ENCODE peak calls at places on chromosomes 1 and 21, in ten cellular contexts. One of them, this sample, is unnamed.

GRCh38 chr1:212782422-212783154 is 9.0 kb downstream of the NSL1 start:
- DNase-seq in RWPE1: peak; percentile 8
- DNase-seq in astrocyte of the spinal cord: peak; percentile 62
- DNase-seq in PC-3: peak; percentile 57
- DNase-seq in fibroblast of the aortic adventitia: peak; percentile 57
- DNase-seq in GM10248: no peak
- DNase-seq in nephron progenitor cell: no peak
- DNase-seq in GM20000: peak; percentile 29
- DNase-seq in WTC11: no peak
- DNase-seq in cardiac fibroblast: peak; percentile 54
- DNase-seq in this sample: peak; percentile 61

GRCh38 chr1:78892251-78892650 is 114.3 kb downstream of the ADGRL4 start:
- DNase-seq in PC-3: no peak
- DNase-seq in WTC11: no peak
- DNase-seq in cardiac fibroblast: no peak
- DNase-seq in GM20000: no peak
- DNase-seq in RWPE1: no peak
- DNase-seq in nephron progenitor cell: no peak
- DNase-seq in astrocyte of the spinal cord: peak; percentile 14
- DNase-seq in fibroblast of the aortic adventitia: peak; percentile 33
- DNase-seq in GM10248: no peak
- DNase-seq in this sample: peak; percentile 57

GRCh38 chr1:94418664-94419655 is 771 bp downstream of the ABCD3 start:
- DNase-seq in cardiac fibroblast: peak; percentile 47
- DNase-seq in PC-3: peak; percentile 58
- DNase-seq in WTC11: peak; percentile 17
- DNase-seq in fibroblast of the aortic adventitia: peak; percentile 38
- DNase-seq in RWPE1: peak; percentile 22
- DNase-seq in nephron progenitor cell: no peak
- DNase-seq in astrocyte of the spinal cord: peak; percentile 42
- DNase-seq in GM20000: no peak
- DNase-seq in GM10248: peak; percentile 21
- DNase-seq in this sample: peak; percentile 62

GRCh38 chr1:1179339-1179982 is 5.8 kb downstream of the TTLL10 start:
- DNase-seq in fibroblast of the aortic adventitia: no peak
- DNase-seq in RWPE1: no peak
- DNase-seq in WTC11: peak; percentile 11
- DNase-seq in GM20000: no peak
- DNase-seq in PC-3: no peak
- DNase-seq in astrocyte of the spinal cord: no peak
- DNase-seq in GM10248: no peak
- DNase-seq in cardiac fibroblast: no peak
- DNase-seq in nephron progenitor cell: peak; percentile 68
- DNase-seq in this sample: no peak

GRCh38 chr1:88140325-88140724 is 543.7 kb upstream of the PKN2 start:
- DNase-seq in GM20000: no peak
- DNase-seq in nephron progenitor cell: no peak
- DNase-seq in GM10248: no peak
- DNase-seq in fibroblast of the aortic adventitia: no peak
- DNase-seq in cardiac fibroblast: no peak
- DNase-seq in RWPE1: no peak
- DNase-seq in astrocyte of the spinal cord: no peak
- DNase-seq in PC-3: no peak
- DNase-seq in WTC11: no peak
- DNase-seq in this sample: no peak

GRCh38 chr1:236522937-236523703 is 662 bp upstream of the LGALS8 start:
- DNase-seq in WTC11: peak; percentile 40
- DNase-seq in GM20000: no peak
- DNase-seq in nephron progenitor cell: no peak
- DNase-seq in GM10248: no peak
- DNase-seq in PC-3: peak; percentile 18
- DNase-seq in cardiac fibroblast: no peak
- DNase-seq in astrocyte of the spinal cord: no peak
- DNase-seq in fibroblast of the aortic adventitia: no peak
- DNase-seq in RWPE1: peak; percentile 23
- DNase-seq in this sample: peak; percentile 21

GRCh38 chr1:102970496-102971078 is 137.7 kb downstream of the COL11A1 start:
- DNase-seq in cardiac fibroblast: peak; percentile 84
- DNase-seq in PC-3: peak; percentile 80
- DNase-seq in WTC11: peak; percentile 21
- DNase-seq in RWPE1: peak; percentile 41
- DNase-seq in fibroblast of the aortic adventitia: peak; percentile 82
- DNase-seq in GM10248: peak; percentile 44
- DNase-seq in astrocyte of the spinal cord: peak; percentile 64
- DNase-seq in nephron progenitor cell: peak; percentile 40
- DNase-seq in GM20000: peak; percentile 26
- DNase-seq in this sample: peak; percentile 79

GRCh38 chr1:232998138-232998537 is 47.7 kb downstream of the NTPCR start:
- DNase-seq in GM10248: no peak
- DNase-seq in astrocyte of the spinal cord: no peak
- DNase-seq in RWPE1: no peak
- DNase-seq in PC-3: no peak
- DNase-seq in GM20000: no peak
- DNase-seq in cardiac fibroblast: no peak
- DNase-seq in WTC11: no peak
- DNase-seq in nephron progenitor cell: no peak
- DNase-seq in fibroblast of the aortic adventitia: no peak
- DNase-seq in this sample: no peak

GRCh38 chr1:116493484-116494350 is 77.1 kb downstream of the CD58 start:
- DNase-seq in GM20000: no peak
- DNase-seq in nephron progenitor cell: no peak
- DNase-seq in fibroblast of the aortic adventitia: no peak
- DNase-seq in PC-3: no peak
- DNase-seq in astrocyte of the spinal cord: no peak
- DNase-seq in cardiac fibroblast: no peak
- DNase-seq in GM10248: no peak
- DNase-seq in RWPE1: no peak
- DNase-seq in WTC11: no peak
- DNase-seq in this sample: no peak

GRCh38 chr1:116495534-116495933 is 75.3 kb downstream of the CD58 start:
- DNase-seq in WTC11: no peak
- DNase-seq in astrocyte of the spinal cord: no peak
- DNase-seq in cardiac fibroblast: peak; percentile 44
- DNase-seq in PC-3: no peak
- DNase-seq in GM10248: no peak
- DNase-seq in fibroblast of the aortic adventitia: peak; percentile 56
- DNase-seq in RWPE1: no peak
- DNase-seq in nephron progenitor cell: no peak
- DNase-seq in GM20000: no peak
- DNase-seq in this sample: peak; percentile 20

GRCh38 chr1:116496380-116496779 is 74.4 kb downstream of the CD58 start:
- DNase-seq in astrocyte of the spinal cord: no peak
- DNase-seq in cardiac fibroblast: peak; percentile 78
- DNase-seq in PC-3: peak; percentile 24
- DNase-seq in WTC11: no peak
- DNase-seq in RWPE1: no peak
- DNase-seq in GM10248: no peak
- DNase-seq in nephron progenitor cell: no peak
- DNase-seq in fibroblast of the aortic adventitia: peak; percentile 72
- DNase-seq in GM20000: no peak
- DNase-seq in this sample: peak; percentile 80

GRCh38 chr1:116494351-116494692 is 76.5 kb downstream of the CD58 start:
- DNase-seq in astrocyte of the spinal cord: no peak
- DNase-seq in WTC11: no peak
- DNase-seq in fibroblast of the aortic adventitia: peak; percentile 23
- DNase-seq in RWPE1: no peak
- DNase-seq in cardiac fibroblast: no peak
- DNase-seq in nephron progenitor cell: no peak
- DNase-seq in PC-3: no peak
- DNase-seq in GM10248: no peak
- DNase-seq in GM20000: no peak
- DNase-seq in this sample: no peak

DNA sequence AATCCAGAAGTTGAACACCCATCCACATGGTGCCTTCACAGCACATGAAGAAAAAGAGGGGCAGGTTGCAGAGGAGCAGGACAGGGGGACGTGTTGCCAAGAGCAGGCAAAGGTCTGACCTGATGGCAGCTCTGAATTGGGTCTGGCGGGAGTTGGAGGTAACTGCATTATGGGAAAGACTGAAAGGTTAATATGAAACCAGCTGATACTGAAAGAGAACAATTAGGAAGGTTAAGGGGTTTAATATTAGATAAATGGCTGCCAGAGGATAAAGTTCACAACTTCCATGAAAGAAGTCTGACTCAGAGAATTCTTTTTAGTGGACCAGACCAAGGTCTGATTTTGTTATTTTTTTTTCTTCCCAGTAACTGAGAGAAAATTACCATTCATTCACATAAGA is 76.1 kb downstream of the CD58 start:
- DNase-seq in GM20000: no peak
- DNase-seq in RWPE1: no peak
- DNase-seq in nephron progenitor cell: no peak
- DNase-seq in WTC11: no peak
- DNase-seq in PC-3: no peak
- DNase-seq in fibroblast of the aortic adventitia: peak; percentile 51
- DNase-seq in cardiac fibroblast: no peak
- DNase-seq in astrocyte of the spinal cord: no peak
- DNase-seq in GM10248: no peak
- DNase-seq in this sample: peak; percentile 49
- TF ChIP-seq CTCF in GM20000: no peak
- TF ChIP-seq CTCF in RWPE1: no peak
- TF ChIP-seq CTCF in nephron progenitor cell: no peak
- TF ChIP-seq CTCF in WTC11: no peak
- TF ChIP-seq CTCF in PC-3: no peak
- TF ChIP-seq CTCF in fibroblast of the aortic adventitia: no peak
- TF ChIP-seq CTCF in cardiac fibroblast: no peak
- TF ChIP-seq CTCF in astrocyte of the spinal cord: no peak
- TF ChIP-seq CTCF in GM10248: no peak
- TF ChIP-seq CTCF in this sample: no peak

DNA sequence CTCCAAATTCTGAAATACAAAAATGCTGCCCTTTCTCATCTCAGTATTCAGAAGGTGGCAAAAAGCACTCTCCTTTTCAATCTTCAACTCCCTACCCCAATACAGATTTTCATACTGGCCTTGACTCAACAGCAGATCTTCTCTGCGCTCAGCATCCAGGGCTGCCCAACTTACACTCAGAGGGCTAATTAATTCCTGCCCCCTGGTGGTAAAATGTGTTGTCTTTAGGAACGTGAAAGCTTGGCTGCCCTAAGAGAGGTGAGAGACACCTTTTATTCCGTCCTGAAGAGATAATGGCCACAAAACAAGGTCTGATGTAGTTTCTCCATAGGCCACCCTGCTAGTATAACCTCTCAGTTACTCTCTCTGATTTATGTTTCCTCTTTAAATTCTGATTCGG is 25.0 kb downstream of the KRTAP24-1 start:
- DNase-seq in fibroblast of the aortic adventitia: peak; percentile 2
- DNase-seq in PC-3: peak; percentile 79
- DNase-seq in nephron progenitor cell: peak; percentile 6
- DNase-seq in GM10248: no peak
- DNase-seq in cardiac fibroblast: peak; percentile 76
- DNase-seq in astrocyte of the spinal cord: peak; percentile 1
- DNase-seq in RWPE1: peak; percentile 40
- DNase-seq in WTC11: peak; percentile 27
- DNase-seq in GM20000: no peak
- DNase-seq in this sample: no peak
- TF ChIP-seq CTCF in fibroblast of the aortic adventitia: no peak
- TF ChIP-seq CTCF in PC-3: peak; percentile 73
- TF ChIP-seq CTCF in nephron progenitor cell: peak; percentile 28
- TF ChIP-seq CTCF in GM10248: no peak
- TF ChIP-seq CTCF in cardiac fibroblast: peak; percentile 44
- TF ChIP-seq CTCF in astrocyte of the spinal cord: no peak
- TF ChIP-seq CTCF in RWPE1: no peak
- TF ChIP-seq CTCF in WTC11: peak; percentile 61
- TF ChIP-seq CTCF in GM20000: no peak
- TF ChIP-seq CTCF in this sample: peak; percentile 19

GRCh38 chr1:21246905-21247642 is 43.2 kb downstream of the ECE1 start:
- DNase-seq in WTC11: no peak
- DNase-seq in RWPE1: no peak
- DNase-seq in astrocyte of the spinal cord: no peak
- DNase-seq in nephron progenitor cell: no peak
- DNase-seq in cardiac fibroblast: no peak
- DNase-seq in PC-3: peak; percentile 58
- DNase-seq in fibroblast of the aortic adventitia: no peak
- DNase-seq in GM20000: no peak
- DNase-seq in GM10248: no peak
- DNase-seq in this sample: no peak

GRCh38 chr1:21242846-21243245 is 47.4 kb downstream of the ECE1 start:
- DNase-seq in astrocyte of the spinal cord: no peak
- DNase-seq in RWPE1: no peak
- DNase-seq in nephron progenitor cell: no peak
- DNase-seq in GM10248: no peak
- DNase-seq in PC-3: peak; percentile 70
- DNase-seq in cardiac fibroblast: no peak
- DNase-seq in WTC11: no peak
- DNase-seq in GM20000: no peak
- DNase-seq in fibroblast of the aortic adventitia: no peak
- DNase-seq in this sample: no peak

GRCh38 chr1:21244154-21244553 is 46.1 kb downstream of the ECE1 start:
- DNase-seq in RWPE1: no peak
- DNase-seq in GM20000: no peak
- DNase-seq in GM10248: no peak
- DNase-seq in nephron progenitor cell: no peak
- DNase-seq in WTC11: no peak
- DNase-seq in cardiac fibroblast: no peak
- DNase-seq in fibroblast of the aortic adventitia: no peak
- DNase-seq in PC-3: peak; percentile 90
- DNase-seq in astrocyte of the spinal cord: no peak
- DNase-seq in this sample: no peak

GRCh38 chr1:21245688-21246229 is 44.5 kb downstream of the ECE1 start:
- DNase-seq in WTC11: no peak
- DNase-seq in nephron progenitor cell: no peak
- DNase-seq in RWPE1: no peak
- DNase-seq in cardiac fibroblast: no peak
- DNase-seq in GM20000: no peak
- DNase-seq in fibroblast of the aortic adventitia: no peak
- DNase-seq in PC-3: no peak
- DNase-seq in astrocyte of the spinal cord: no peak
- DNase-seq in GM10248: no peak
- DNase-seq in this sample: no peak

DNA sequence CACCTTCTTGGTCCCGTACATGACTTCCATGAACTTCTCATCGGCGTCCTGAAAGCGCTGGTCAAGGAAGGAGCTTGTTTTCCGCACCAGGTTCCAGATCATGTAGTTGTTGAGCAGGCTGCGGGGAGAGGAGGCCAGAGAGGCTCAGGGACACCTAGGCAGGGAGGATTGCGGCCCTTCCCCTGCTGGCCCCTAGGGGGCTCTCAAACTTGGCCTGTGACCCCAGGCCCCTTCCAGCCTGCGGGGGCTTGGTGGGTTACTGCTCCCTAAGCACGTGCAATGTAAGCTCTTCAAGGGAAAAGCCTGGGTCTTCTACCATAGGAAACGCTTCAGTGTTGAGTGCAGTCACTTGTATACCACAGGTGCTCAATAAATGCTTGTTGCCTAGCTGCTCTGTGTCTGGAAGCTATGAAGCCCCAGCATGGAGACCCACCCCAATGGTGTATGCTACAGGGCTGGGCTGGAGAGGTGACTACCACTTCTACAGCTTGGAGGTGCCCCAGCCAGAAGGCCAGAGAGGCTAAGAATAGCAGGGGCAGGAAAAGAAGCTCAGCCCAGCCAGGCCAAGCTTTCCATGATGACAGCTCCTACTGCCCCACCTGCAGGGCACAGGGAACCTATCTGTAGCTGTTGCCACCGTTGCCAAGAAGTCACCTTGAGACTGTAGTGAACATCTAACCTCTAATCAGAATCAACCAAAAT is 45.1 kb downstream of the ECE1 start:
- DNase-seq in WTC11: peak; percentile 67
- DNase-seq in astrocyte of the spinal cord: no peak
- DNase-seq in GM10248: no peak
- DNase-seq in GM20000: no peak
- DNase-seq in cardiac fibroblast: no peak
- DNase-seq in fibroblast of the aortic adventitia: no peak
- DNase-seq in nephron progenitor cell: no peak
- DNase-seq in RWPE1: no peak
- DNase-seq in PC-3: no peak
- DNase-seq in this sample: no peak
- TF ChIP-seq CTCF in WTC11: peak; percentile 66
- TF ChIP-seq CTCF in astrocyte of the spinal cord: peak; percentile 52
- TF ChIP-seq CTCF in GM10248: peak; percentile 3
- TF ChIP-seq CTCF in GM20000: no peak
- TF ChIP-seq CTCF in cardiac fibroblast: peak; percentile 60
- TF ChIP-seq CTCF in fibroblast of the aortic adventitia: peak; percentile 50
- TF ChIP-seq CTCF in nephron progenitor cell: peak; percentile 31
- TF ChIP-seq CTCF in RWPE1: no peak
- TF ChIP-seq CTCF in PC-3: peak; percentile 62
- TF ChIP-seq CTCF in this sample: peak; percentile 54

GRCh38 chr1:112674986-112675727 is 698 bp downstream of the MOV10 start:
- DNase-seq in fibroblast of the aortic adventitia: no peak
- DNase-seq in nephron progenitor cell: peak; percentile 84
- DNase-seq in PC-3: peak; percentile 29
- DNase-seq in GM20000: peak; percentile 79
- DNase-seq in RWPE1: peak; percentile 30
- DNase-seq in cardiac fibroblast: no peak
- DNase-seq in GM10248: peak; percentile 64
- DNase-seq in WTC11: peak; percentile 69
- DNase-seq in astrocyte of the spinal cord: peak; percentile 18
- DNase-seq in this sample: peak; percentile 71
- TF ChIP-seq CTCF in fibroblast of the aortic adventitia: no peak
- TF ChIP-seq CTCF in nephron progenitor cell: no peak
- TF ChIP-seq CTCF in PC-3: no peak
- TF ChIP-seq CTCF in GM20000: no peak
- TF ChIP-seq CTCF in RWPE1: peak; percentile 33
- TF ChIP-seq CTCF in cardiac fibroblast: no peak
- TF ChIP-seq CTCF in GM10248: peak; percentile 2
- TF ChIP-seq CTCF in WTC11: no peak
- TF ChIP-seq CTCF in astrocyte of the spinal cord: no peak
- TF ChIP-seq CTCF in this sample: no peak